ENCODE peak calls at places on chromosomes 3 and 15, in eight cellular contexts. One of them, this sample, is unnamed.

GRCh38 chr15:70339551-70340517 is 242.1 kb upstream of the TLE3 start:
- DNase-seq in adrenal gland: peak
- DNase-seq in GM12878: no peak
- DNase-seq in tibial nerve: no peak
- DNase-seq in heart left ventricle: peak
- DNase-seq in stomach: no peak
- DNase-seq in uterus: no peak
- DNase-seq in GM12891: no peak
- DNase-seq in this sample: no peak

GRCh38 chr15:60423540-60423939 is 25.8 kb upstream of the ANXA2 start:
- DNase-seq in GM12878: no peak
- DNase-seq in stomach: no peak
- DNase-seq in adrenal gland: no peak
- DNase-seq in uterus: no peak
- DNase-seq in tibial nerve: no peak
- DNase-seq in GM12891: no peak
- DNase-seq in heart left ventricle: no peak
- DNase-seq in this sample: no peak

GRCh38 chr15:85540085-85540797 is 159.8 kb downstream of the AKAP13 start:
- DNase-seq in stomach: no peak
- DNase-seq in tibial nerve: no peak
- DNase-seq in heart left ventricle: no peak
- DNase-seq in GM12891: no peak
- DNase-seq in GM12878: no peak
- DNase-seq in adrenal gland: no peak
- DNase-seq in uterus: no peak
- DNase-seq in this sample: no peak

GRCh38 chr3:142259359-142259758 is 34.0 kb upstream of the GK5 start:
- DNase-seq in stomach: no peak
- DNase-seq in GM12891: no peak
- DNase-seq in heart left ventricle: no peak
- DNase-seq in tibial nerve: no peak
- DNase-seq in adrenal gland: no peak
- DNase-seq in GM12878: no peak
- DNase-seq in uterus: no peak
- DNase-seq in this sample: no peak

GRCh38 chr3:121574449-121574848 is 6.7 kb downstream of the ARGFX start:
- DNase-seq in GM12891: no peak
- DNase-seq in tibial nerve: no peak
- DNase-seq in adrenal gland: no peak
- DNase-seq in uterus: no peak
- DNase-seq in heart left ventricle: no peak
- DNase-seq in stomach: peak
- DNase-seq in GM12878: no peak
- DNase-seq in this sample: peak

GRCh38 chr15:70768247-70768883 is 5.0 kb upstream of the UACA start:
- DNase-seq in stomach: no peak
- DNase-seq in adrenal gland: no peak
- DNase-seq in heart left ventricle: no peak
- DNase-seq in GM12891: no peak
- DNase-seq in tibial nerve: no peak
- DNase-seq in GM12878: peak
- DNase-seq in uterus: no peak
- DNase-seq in this sample: no peak

GRCh38 chr3:47016934-47017435 is 37.5 kb downstream of the NBEAL2 start:
- DNase-seq in stomach: no peak
- DNase-seq in GM12891: peak
- DNase-seq in GM12878: peak
- DNase-seq in tibial nerve: no peak
- DNase-seq in heart left ventricle: no peak
- DNase-seq in uterus: no peak
- DNase-seq in adrenal gland: no peak
- DNase-seq in this sample: peak

GRCh38 chr3:30011237-30011803 is 595.1 kb upstream of the TGFBR2 start:
- DNase-seq in uterus: no peak
- DNase-seq in GM12878: no peak
- DNase-seq in GM12891: no peak
- DNase-seq in heart left ventricle: no peak
- DNase-seq in adrenal gland: no peak
- DNase-seq in tibial nerve: no peak
- DNase-seq in stomach: no peak
- DNase-seq in this sample: no peak

GRCh38 chr15:69318033-69318432 is 19.3 kb downstream of the PAQR5 start:
- DNase-seq in adrenal gland: peak
- DNase-seq in tibial nerve: no peak
- DNase-seq in uterus: no peak
- DNase-seq in GM12891: no peak
- DNase-seq in heart left ventricle: no peak
- DNase-seq in GM12878: no peak
- DNase-seq in stomach: no peak
- DNase-seq in this sample: no peak

DNA sequence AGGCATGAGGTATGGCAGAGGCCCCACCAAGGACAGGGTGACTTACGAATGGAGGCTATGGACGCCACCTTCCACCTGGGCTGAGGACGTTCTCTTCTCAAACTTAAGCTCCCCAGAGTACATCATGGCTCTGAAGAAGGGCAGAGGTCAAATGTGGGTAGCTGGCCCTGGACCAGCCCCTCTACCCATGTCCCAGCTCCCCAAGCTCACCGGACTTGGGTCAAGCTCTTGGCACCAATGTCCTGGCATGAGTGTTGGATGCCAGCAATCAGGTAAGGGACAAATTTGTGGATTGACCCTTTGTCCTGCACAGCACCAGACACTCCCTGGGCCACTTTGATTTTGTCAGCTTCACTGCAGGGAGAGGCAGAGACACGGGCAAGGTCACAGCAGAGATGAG is 2.5 kb downstream of the NDUFAF3 start:
- DNase-seq in tibial nerve: no peak
- DNase-seq in stomach: no peak
- DNase-seq in GM12891: no peak
- DNase-seq in heart left ventricle: no peak
- DNase-seq in adrenal gland: no peak
- DNase-seq in uterus: no peak
- DNase-seq in GM12878: no peak
- DNase-seq in this sample: no peak
- TF ChIP-seq POLR2A in tibial nerve: no peak
- TF ChIP-seq POLR2A in stomach: no peak
- TF ChIP-seq POLR2A in GM12891: no peak
- TF ChIP-seq POLR2A in heart left ventricle: no peak
- TF ChIP-seq POLR2A in adrenal gland: no peak
- TF ChIP-seq POLR2A in uterus: no peak
- TF ChIP-seq POLR2A in GM12878: no peak
- TF ChIP-seq POLR2A in this sample: no peak

DNA sequence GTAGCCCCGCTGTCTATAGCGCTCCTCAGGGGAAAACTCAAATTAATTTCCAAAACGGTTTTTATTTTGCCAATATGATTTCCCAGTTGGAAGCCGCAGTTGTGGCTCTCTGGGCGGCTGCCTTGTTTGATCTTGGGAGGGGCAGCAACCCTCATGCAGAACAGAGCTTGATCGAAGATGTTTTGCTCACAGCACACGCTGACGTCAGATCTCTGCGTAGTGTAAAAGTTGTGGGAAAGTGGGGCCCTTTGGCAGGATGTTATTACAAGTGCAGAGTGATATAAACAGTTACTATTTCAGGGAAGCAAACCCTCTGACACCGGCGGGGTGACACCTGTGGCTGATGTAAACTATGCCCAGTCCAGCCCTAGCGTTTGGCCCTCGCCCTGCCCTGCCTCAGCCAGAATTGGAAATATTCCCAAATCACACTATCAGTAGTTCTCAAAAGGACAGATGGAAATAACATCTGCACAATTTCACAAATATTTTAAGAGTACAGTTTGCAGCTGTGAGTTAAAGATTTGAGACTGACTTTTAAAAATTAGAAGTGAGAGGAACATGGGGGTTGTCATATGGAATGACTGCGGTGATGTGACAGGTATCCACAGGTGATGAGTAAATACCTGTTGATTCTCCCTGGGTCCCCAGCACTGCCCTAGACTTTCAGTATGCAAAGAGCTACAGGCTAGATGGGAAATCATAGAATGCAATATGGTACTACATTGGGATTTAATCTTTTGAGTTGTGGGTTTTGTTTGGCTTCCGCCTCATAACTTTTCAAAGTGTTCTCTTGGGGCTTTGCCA is 1.7 kb downstream of the SYNM start:
- DNase-seq in stomach: no peak
- DNase-seq in GM12878: no peak
- DNase-seq in tibial nerve: no peak
- DNase-seq in adrenal gland: no peak
- DNase-seq in GM12891: no peak
- DNase-seq in heart left ventricle: peak
- DNase-seq in uterus: no peak
- DNase-seq in this sample: no peak
- TF ChIP-seq POLR2A in stomach: no peak
- TF ChIP-seq POLR2A in GM12878: no peak
- TF ChIP-seq POLR2A in tibial nerve: no peak
- TF ChIP-seq POLR2A in adrenal gland: no peak
- TF ChIP-seq POLR2A in GM12891: no peak
- TF ChIP-seq POLR2A in heart left ventricle: no peak
- TF ChIP-seq POLR2A in uterus: no peak
- TF ChIP-seq POLR2A in this sample: no peak

DNA sequence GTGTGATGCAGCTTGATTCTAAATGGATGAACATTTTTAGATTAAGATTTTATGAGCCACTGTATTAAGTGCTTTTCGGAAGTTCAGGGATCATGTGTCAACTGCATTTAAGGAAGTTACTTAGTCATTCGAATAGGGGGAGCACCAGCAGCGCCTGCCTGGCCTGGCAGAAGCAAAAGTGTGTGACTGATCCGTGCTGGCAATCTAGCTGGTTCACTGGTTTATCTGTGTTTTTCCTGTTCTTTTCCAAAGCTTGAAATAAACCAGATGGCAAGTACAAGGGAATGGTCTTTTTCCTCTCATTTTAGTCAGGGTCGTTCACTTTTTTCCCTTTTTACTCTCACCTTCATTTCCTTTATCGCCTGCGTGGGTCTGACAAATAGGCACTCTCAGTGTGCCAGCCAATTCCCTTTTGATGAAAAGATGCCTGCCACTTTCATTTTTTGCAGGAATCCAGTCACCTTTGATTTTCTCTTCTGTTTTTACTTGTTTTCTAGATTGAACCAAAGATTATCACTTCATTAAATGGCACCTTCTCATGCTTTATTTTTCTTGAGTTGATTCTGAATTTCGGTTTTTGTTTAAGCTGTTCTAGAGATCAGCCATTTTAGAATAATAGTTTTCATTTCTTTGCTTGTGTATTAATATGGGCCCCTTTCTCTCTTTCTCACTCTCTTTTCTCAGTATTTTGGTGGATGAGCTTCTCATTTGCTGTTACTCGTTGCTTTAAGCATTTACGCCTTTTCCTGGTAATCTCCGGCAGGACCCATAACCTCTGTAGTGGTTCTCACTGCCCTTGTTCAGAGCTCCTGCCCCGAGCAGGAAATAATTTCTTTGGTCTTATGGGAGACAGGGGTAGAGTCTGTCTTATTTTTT is 2.8 kb downstream of the ABHD2 start:
- DNase-seq in uterus: peak
- DNase-seq in stomach: peak
- DNase-seq in GM12891: no peak
- DNase-seq in heart left ventricle: peak
- DNase-seq in adrenal gland: peak
- DNase-seq in GM12878: no peak
- DNase-seq in tibial nerve: peak
- DNase-seq in this sample: no peak
- TF ChIP-seq POLR2A in uterus: peak
- TF ChIP-seq POLR2A in stomach: no peak
- TF ChIP-seq POLR2A in GM12891: peak
- TF ChIP-seq POLR2A in heart left ventricle: peak
- TF ChIP-seq POLR2A in adrenal gland: no peak
- TF ChIP-seq POLR2A in GM12878: peak
- TF ChIP-seq POLR2A in tibial nerve: no peak
- TF ChIP-seq POLR2A in this sample: no peak

DNA sequence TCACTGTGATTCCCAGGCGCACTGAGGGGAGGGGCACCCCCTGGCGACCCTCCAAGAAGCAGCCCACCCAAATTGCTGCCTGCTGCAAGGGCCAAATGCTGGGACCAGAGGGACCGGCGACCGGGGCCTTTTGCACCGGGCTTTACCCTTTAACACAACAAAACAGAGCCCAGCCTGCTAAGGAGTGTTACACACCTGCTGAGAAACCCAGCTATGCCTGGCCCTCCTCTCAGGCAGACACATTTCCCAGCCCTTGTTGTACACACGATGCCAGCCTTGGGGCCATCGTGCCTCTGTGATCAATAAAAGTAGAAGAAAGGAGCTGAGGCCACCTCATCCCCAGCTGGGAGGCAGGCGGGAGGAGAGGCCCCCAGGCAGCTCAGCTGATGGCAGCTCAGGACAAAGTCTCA is 46.2 kb upstream of the SEC61A1 start:
- DNase-seq in heart left ventricle: no peak
- DNase-seq in GM12891: no peak
- DNase-seq in stomach: no peak
- DNase-seq in tibial nerve: no peak
- DNase-seq in uterus: no peak
- DNase-seq in adrenal gland: no peak
- DNase-seq in GM12878: no peak
- DNase-seq in this sample: no peak
- TF ChIP-seq POLR2A in heart left ventricle: no peak
- TF ChIP-seq POLR2A in GM12891: no peak
- TF ChIP-seq POLR2A in stomach: no peak
- TF ChIP-seq POLR2A in tibial nerve: no peak
- TF ChIP-seq POLR2A in uterus: no peak
- TF ChIP-seq POLR2A in adrenal gland: no peak
- TF ChIP-seq POLR2A in GM12878: no peak
- TF ChIP-seq POLR2A in this sample: no peak

GRCh38 chr3:178260887-178261286 is 275.3 kb upstream of the KCNMB2 start:
- DNase-seq in adrenal gland: peak
- DNase-seq in heart left ventricle: no peak
- DNase-seq in GM12878: no peak
- DNase-seq in tibial nerve: no peak
- DNase-seq in uterus: no peak
- DNase-seq in stomach: no peak
- DNase-seq in GM12891: no peak
- DNase-seq in this sample: no peak
- TF ChIP-seq POLR2A in adrenal gland: no peak
- TF ChIP-seq POLR2A in heart left ventricle: no peak
- TF ChIP-seq POLR2A in GM12878: no peak
- TF ChIP-seq POLR2A in tibial nerve: no peak
- TF ChIP-seq POLR2A in uterus: no peak
- TF ChIP-seq POLR2A in stomach: no peak
- TF ChIP-seq POLR2A in GM12891: no peak
- TF ChIP-seq POLR2A in this sample: no peak

This sample was measured in H54.